ENCODE peak calls at places on chromosome 3, in eight cellular contexts. One of them, this sample, is unnamed.

GRCh38 chr3:49462222-49462621 is 7.8 kb upstream of the DAG1 start:
- DNase-seq in BJ: no peak
- DNase-seq in stomach: no peak
- DNase-seq in cardiac fibroblast: peak; percentile 63
- DNase-seq in activated B cell treated with CpG ODN at 0.5 μM for 24 hours: no peak
- DNase-seq in foreskin fibroblast: no peak
- DNase-seq in glutamatergic neuron: no peak
- DNase-seq in fibroblast of lung: no peak
- DNase-seq in this sample: no peak

GRCh38 chr3:65277788-65278187 is 590.0 kb upstream of the ADAMTS9 start:
- DNase-seq in BJ: no peak
- DNase-seq in stomach: no peak
- DNase-seq in cardiac fibroblast: no peak
- DNase-seq in activated B cell treated with CpG ODN at 0.5 μM for 24 hours: no peak
- DNase-seq in foreskin fibroblast: no peak
- DNase-seq in glutamatergic neuron: no peak
- DNase-seq in fibroblast of lung: no peak
- DNase-seq in this sample: no peak

GRCh38 chr3:96007650-96008195 is 806.7 kb upstream of the EPHA6 start:
- DNase-seq in BJ: no peak
- DNase-seq in stomach: no peak
- DNase-seq in cardiac fibroblast: no peak
- DNase-seq in activated B cell treated with CpG ODN at 0.5 μM for 24 hours: no peak
- DNase-seq in foreskin fibroblast: no peak
- DNase-seq in glutamatergic neuron: no peak
- DNase-seq in fibroblast of lung: no peak
- DNase-seq in this sample: no peak

GRCh38 chr3:149487598-149488197 is 13.2 kb downstream of the TM4SF4 start:
- DNase-seq in BJ: no peak
- DNase-seq in stomach: no peak
- DNase-seq in cardiac fibroblast: no peak
- DNase-seq in activated B cell treated with CpG ODN at 0.5 μM for 24 hours: no peak
- DNase-seq in foreskin fibroblast: no peak
- DNase-seq in glutamatergic neuron: peak; percentile 69
- DNase-seq in fibroblast of lung: no peak
- DNase-seq in this sample: no peak

GRCh38 chr3:141052570-141053069 is 1.5 kb downstream of the SPSB4 start:
- DNase-seq in BJ: no peak
- DNase-seq in stomach: no peak
- DNase-seq in cardiac fibroblast: no peak
- DNase-seq in activated B cell treated with CpG ODN at 0.5 μM for 24 hours: no peak
- DNase-seq in foreskin fibroblast: no peak
- DNase-seq in glutamatergic neuron: peak; percentile 73
- DNase-seq in fibroblast of lung: no peak
- DNase-seq in this sample: no peak

GRCh38 chr3:114615535-114616064 is 321.8 kb downstream of the TIGIT start:
- DNase-seq in BJ: no peak
- DNase-seq in stomach: no peak
- DNase-seq in cardiac fibroblast: no peak
- DNase-seq in activated B cell treated with CpG ODN at 0.5 μM for 24 hours: no peak
- DNase-seq in foreskin fibroblast: no peak
- DNase-seq in glutamatergic neuron: no peak
- DNase-seq in fibroblast of lung: no peak
- DNase-seq in this sample: no peak

GRCh38 chr3:189340680-189341460 is 169.1 kb downstream of the TPRG1 start:
- DNase-seq in BJ: no peak
- DNase-seq in stomach: no peak
- DNase-seq in cardiac fibroblast: no peak
- DNase-seq in activated B cell treated with CpG ODN at 0.5 μM for 24 hours: no peak
- DNase-seq in foreskin fibroblast: no peak
- DNase-seq in glutamatergic neuron: no peak
- DNase-seq in fibroblast of lung: no peak
- DNase-seq in this sample: no peak

GRCh38 chr3:66390013-66390412 is 110.8 kb downstream of the LRIG1 start:
- DNase-seq in BJ: no peak
- DNase-seq in stomach: no peak
- DNase-seq in cardiac fibroblast: no peak
- DNase-seq in activated B cell treated with CpG ODN at 0.5 μM for 24 hours: no peak
- DNase-seq in foreskin fibroblast: no peak
- DNase-seq in glutamatergic neuron: no peak
- DNase-seq in fibroblast of lung: no peak
- DNase-seq in this sample: no peak

GRCh38 chr3:177351757-177352158 is 154.5 kb upstream of the TBL1XR1 start:
- DNase-seq in BJ: no peak
- DNase-seq in stomach: no peak
- DNase-seq in cardiac fibroblast: no peak
- DNase-seq in activated B cell treated with CpG ODN at 0.5 μM for 24 hours: no peak
- DNase-seq in foreskin fibroblast: no peak
- DNase-seq in glutamatergic neuron: no peak
- DNase-seq in fibroblast of lung: no peak
- DNase-seq in this sample: no peak

GRCh38 chr3:177567833-177568232 is 370.6 kb upstream of the TBL1XR1 start:
- DNase-seq in BJ: no peak
- DNase-seq in stomach: no peak
- DNase-seq in cardiac fibroblast: no peak
- DNase-seq in activated B cell treated with CpG ODN at 0.5 μM for 24 hours: no peak
- DNase-seq in foreskin fibroblast: peak; percentile 29
- DNase-seq in glutamatergic neuron: no peak
- DNase-seq in fibroblast of lung: no peak
- DNase-seq in this sample: no peak

GRCh38 chr3:64304996-64305395 is 79.7 kb upstream of the PRICKLE2 start:
- DNase-seq in BJ: no peak
- DNase-seq in stomach: no peak
- DNase-seq in cardiac fibroblast: no peak
- DNase-seq in activated B cell treated with CpG ODN at 0.5 μM for 24 hours: no peak
- DNase-seq in foreskin fibroblast: no peak
- DNase-seq in glutamatergic neuron: no peak
- DNase-seq in fibroblast of lung: no peak
- DNase-seq in this sample: no peak

GRCh38 chr3:148880681-148881080 is 15.6 kb downstream of the CPA3 start:
- DNase-seq in BJ: no peak
- DNase-seq in stomach: no peak
- DNase-seq in cardiac fibroblast: peak; percentile 43
- DNase-seq in activated B cell treated with CpG ODN at 0.5 μM for 24 hours: no peak
- DNase-seq in foreskin fibroblast: no peak
- DNase-seq in glutamatergic neuron: no peak
- DNase-seq in fibroblast of lung: no peak
- DNase-seq in this sample: no peak

GRCh38 chr3:28840976-28841376 is 439.9 kb upstream of the RBMS3 start:
- DNase-seq in BJ: no peak
- DNase-seq in stomach: no peak
- DNase-seq in cardiac fibroblast: no peak
- DNase-seq in activated B cell treated with CpG ODN at 0.5 μM for 24 hours: no peak
- DNase-seq in foreskin fibroblast: no peak
- DNase-seq in glutamatergic neuron: no peak
- DNase-seq in fibroblast of lung: no peak
- DNase-seq in this sample: no peak

GRCh38 chr3:58332575-58333179 is at the start of gene PXK:
- DNase-seq in BJ: no peak
- DNase-seq in stomach: peak; percentile 87
- DNase-seq in cardiac fibroblast: peak; percentile 78
- DNase-seq in activated B cell treated with CpG ODN at 0.5 μM for 24 hours: peak; percentile 84
- DNase-seq in foreskin fibroblast: peak; percentile 86
- DNase-seq in glutamatergic neuron: peak; percentile 85
- DNase-seq in fibroblast of lung: peak; percentile 74
- DNase-seq in this sample: peak; percentile 50

GRCh38 chr3:144488927-144489326 is 517.3 kb downstream of the DIPK2A start:
- DNase-seq in BJ: no peak
- DNase-seq in stomach: no peak
- DNase-seq in cardiac fibroblast: no peak
- DNase-seq in activated B cell treated with CpG ODN at 0.5 μM for 24 hours: no peak
- DNase-seq in foreskin fibroblast: no peak
- DNase-seq in glutamatergic neuron: no peak
- DNase-seq in fibroblast of lung: no peak
- DNase-seq in this sample: no peak

GRCh38 chr3:180277036-180277435 is 240.3 kb upstream of the PEX5L start:
- DNase-seq in BJ: no peak
- DNase-seq in stomach: no peak
- DNase-seq in cardiac fibroblast: peak; percentile 32
- DNase-seq in activated B cell treated with CpG ODN at 0.5 μM for 24 hours: no peak
- DNase-seq in foreskin fibroblast: peak; percentile 1
- DNase-seq in glutamatergic neuron: no peak
- DNase-seq in fibroblast of lung: no peak
- DNase-seq in this sample: no peak

GRCh38 chr3:195453236-195453635 is 10.4 kb upstream of the ACAP2 start:
- DNase-seq in BJ: no peak
- DNase-seq in stomach: no peak
- DNase-seq in cardiac fibroblast: no peak
- DNase-seq in activated B cell treated with CpG ODN at 0.5 μM for 24 hours: no peak
- DNase-seq in foreskin fibroblast: no peak
- DNase-seq in glutamatergic neuron: no peak
- DNase-seq in fibroblast of lung: no peak
- DNase-seq in this sample: no peak

GRCh38 chr3:109731639-109732473 is 394.5 kb upstream of the DPPA4 start:
- DNase-seq in BJ: peak; percentile 2
- DNase-seq in stomach: peak; percentile 53
- DNase-seq in cardiac fibroblast: peak; percentile 80
- DNase-seq in activated B cell treated with CpG ODN at 0.5 μM for 24 hours: no peak
- DNase-seq in foreskin fibroblast: peak; percentile 48
- DNase-seq in glutamatergic neuron: peak; percentile 54
- DNase-seq in fibroblast of lung: peak; percentile 78
- DNase-seq in this sample: peak; percentile 44

GRCh38 chr3:16456784-16457415 is 56.6 kb downstream of the RFTN1 start:
- DNase-seq in BJ: peak; percentile 52
- DNase-seq in stomach: no peak
- DNase-seq in cardiac fibroblast: peak; percentile 78
- DNase-seq in activated B cell treated with CpG ODN at 0.5 μM for 24 hours: no peak
- DNase-seq in foreskin fibroblast: peak; percentile 72
- DNase-seq in glutamatergic neuron: no peak
- DNase-seq in fibroblast of lung: peak; percentile 94
- DNase-seq in this sample: no peak

GRCh38 chr3:98726084-98726483 is 37.1 kb upstream of the ST3GAL6 start:
- DNase-seq in BJ: no peak
- DNase-seq in stomach: no peak
- DNase-seq in cardiac fibroblast: peak; percentile 53
- DNase-seq in activated B cell treated with CpG ODN at 0.5 μM for 24 hours: no peak
- DNase-seq in foreskin fibroblast: no peak
- DNase-seq in glutamatergic neuron: no peak
- DNase-seq in fibroblast of lung: peak; percentile 5
- DNase-seq in this sample: no peak

GRCh38 chr3:182182531-182182968 is 470.8 kb downstream of the SOX2 start:
- DNase-seq in BJ: no peak
- DNase-seq in stomach: no peak
- DNase-seq in cardiac fibroblast: no peak
- DNase-seq in activated B cell treated with CpG ODN at 0.5 μM for 24 hours: no peak
- DNase-seq in foreskin fibroblast: no peak
- DNase-seq in glutamatergic neuron: no peak
- DNase-seq in fibroblast of lung: no peak
- DNase-seq in this sample: no peak

GRCh38 chr3:11185564-11186317 is 31.4 kb downstream of the HRH1 start:
- DNase-seq in BJ: peak; percentile 92
- DNase-seq in stomach: peak; percentile 75
- DNase-seq in cardiac fibroblast: peak; percentile 96
- DNase-seq in activated B cell treated with CpG ODN at 0.5 μM for 24 hours: no peak
- DNase-seq in foreskin fibroblast: peak; percentile 90
- DNase-seq in glutamatergic neuron: no peak
- DNase-seq in fibroblast of lung: peak; percentile 95
- DNase-seq in this sample: peak; percentile 96
- TF ChIP-seq CTCF in BJ: peak; percentile 3
- TF ChIP-seq CTCF in stomach: no peak
- TF ChIP-seq CTCF in cardiac fibroblast: no peak
- TF ChIP-seq CTCF in activated B cell treated with CpG ODN at 0.5 μM for 24 hours: no peak
- TF ChIP-seq CTCF in foreskin fibroblast: no peak
- TF ChIP-seq CTCF in glutamatergic neuron: no peak
- TF ChIP-seq CTCF in fibroblast of lung: no peak
- TF ChIP-seq CTCF in this sample: no peak

DNA sequence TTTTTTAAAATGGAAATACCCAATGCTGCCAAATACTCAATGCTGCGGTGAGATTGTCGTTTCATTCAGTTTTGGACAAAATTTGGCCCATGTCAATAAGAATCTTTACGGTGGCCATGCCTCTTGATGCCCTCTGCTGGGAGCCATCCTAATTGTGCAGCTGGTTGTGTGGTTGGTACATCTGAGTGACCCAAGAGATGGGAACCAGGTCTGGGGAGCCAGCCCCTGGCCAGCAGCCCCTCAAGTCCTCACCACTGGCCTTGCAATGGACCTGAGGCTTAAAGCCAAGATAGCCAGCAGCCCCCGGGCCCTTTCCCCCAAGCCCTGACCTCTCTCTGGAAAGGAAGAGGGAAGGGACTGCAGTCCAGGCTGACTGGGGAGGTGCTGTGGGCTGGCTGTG is 36.4 kb upstream of the ESYT3 start:
- DNase-seq in BJ: no peak
- DNase-seq in stomach: no peak
- DNase-seq in cardiac fibroblast: no peak
- DNase-seq in activated B cell treated with CpG ODN at 0.5 μM for 24 hours: no peak
- DNase-seq in foreskin fibroblast: no peak
- DNase-seq in glutamatergic neuron: no peak
- DNase-seq in fibroblast of lung: no peak
- DNase-seq in this sample: no peak
- TF ChIP-seq CTCF in BJ: peak; percentile 9
- TF ChIP-seq CTCF in stomach: no peak
- TF ChIP-seq CTCF in cardiac fibroblast: peak; percentile 5
- TF ChIP-seq CTCF in activated B cell treated with CpG ODN at 0.5 μM for 24 hours: no peak
- TF ChIP-seq CTCF in foreskin fibroblast: no peak
- TF ChIP-seq CTCF in glutamatergic neuron: no peak
- TF ChIP-seq CTCF in fibroblast of lung: no peak
- TF ChIP-seq CTCF in this sample: no peak

GRCh38 chr3:62527484-62527883 is 154.1 kb upstream of the FEZF2 start:
- DNase-seq in BJ: no peak
- DNase-seq in stomach: no peak
- DNase-seq in cardiac fibroblast: no peak
- DNase-seq in activated B cell treated with CpG ODN at 0.5 μM for 24 hours: no peak
- DNase-seq in foreskin fibroblast: no peak
- DNase-seq in glutamatergic neuron: no peak
- DNase-seq in fibroblast of lung: no peak
- DNase-seq in this sample: no peak
- TF ChIP-seq CTCF in BJ: no peak
- TF ChIP-seq CTCF in stomach: no peak
- TF ChIP-seq CTCF in cardiac fibroblast: no peak
- TF ChIP-seq CTCF in activated B cell treated with CpG ODN at 0.5 μM for 24 hours: no peak
- TF ChIP-seq CTCF in foreskin fibroblast: no peak
- TF ChIP-seq CTCF in glutamatergic neuron: no peak
- TF ChIP-seq CTCF in fibroblast of lung: no peak
- TF ChIP-seq CTCF in this sample: no peak

GRCh38 chr3:127856801-127857200 is 34.5 kb upstream of the MGLL start:
- DNase-seq in BJ: no peak
- DNase-seq in stomach: no peak
- DNase-seq in cardiac fibroblast: no peak
- DNase-seq in activated B cell treated with CpG ODN at 0.5 μM for 24 hours: no peak
- DNase-seq in foreskin fibroblast: no peak
- DNase-seq in glutamatergic neuron: no peak
- DNase-seq in fibroblast of lung: no peak
- DNase-seq in this sample: no peak

GRCh38 chr3:127855246-127855645 is 32.9 kb upstream of the MGLL start:
- DNase-seq in BJ: no peak
- DNase-seq in stomach: no peak
- DNase-seq in cardiac fibroblast: no peak
- DNase-seq in activated B cell treated with CpG ODN at 0.5 μM for 24 hours: no peak
- DNase-seq in foreskin fibroblast: no peak
- DNase-seq in glutamatergic neuron: no peak
- DNase-seq in fibroblast of lung: no peak
- DNase-seq in this sample: no peak

GRCh38 chr3:127859706-127860105 is 37.4 kb upstream of the MGLL start:
- DNase-seq in BJ: no peak
- DNase-seq in stomach: no peak
- DNase-seq in cardiac fibroblast: no peak
- DNase-seq in activated B cell treated with CpG ODN at 0.5 μM for 24 hours: no peak
- DNase-seq in foreskin fibroblast: no peak
- DNase-seq in glutamatergic neuron: no peak
- DNase-seq in fibroblast of lung: no peak
- DNase-seq in this sample: no peak

GRCh38 chr3:127858477-127858876 is 36.2 kb upstream of the MGLL start:
- DNase-seq in BJ: no peak
- DNase-seq in stomach: no peak
- DNase-seq in cardiac fibroblast: no peak
- DNase-seq in activated B cell treated with CpG ODN at 0.5 μM for 24 hours: no peak
- DNase-seq in foreskin fibroblast: no peak
- DNase-seq in glutamatergic neuron: no peak
- DNase-seq in fibroblast of lung: no peak
- DNase-seq in this sample: no peak

GRCh38 chr3:127857270-127857801 is 35.0 kb upstream of the MGLL start:
- DNase-seq in BJ: no peak
- DNase-seq in stomach: no peak
- DNase-seq in cardiac fibroblast: peak; percentile 17
- DNase-seq in activated B cell treated with CpG ODN at 0.5 μM for 24 hours: no peak
- DNase-seq in foreskin fibroblast: peak; percentile 9
- DNase-seq in glutamatergic neuron: no peak
- DNase-seq in fibroblast of lung: peak; percentile 27
- DNase-seq in this sample: no peak
- TF ChIP-seq CTCF in BJ: peak; percentile 23
- TF ChIP-seq CTCF in stomach: no peak
- TF ChIP-seq CTCF in cardiac fibroblast: no peak
- TF ChIP-seq CTCF in activated B cell treated with CpG ODN at 0.5 μM for 24 hours: no peak
- TF ChIP-seq CTCF in foreskin fibroblast: peak; percentile 14
- TF ChIP-seq CTCF in glutamatergic neuron: no peak
- TF ChIP-seq CTCF in fibroblast of lung: peak; percentile 13
- TF ChIP-seq CTCF in this sample: peak; percentile 40

This sample was measured in AG09319.